ENCODE peak calls at places on chromosomes 2 and 18, in four cellular contexts. A is K562, K is GM12878, E is HepG2. G is an unnamed sample. For H3K4me1, the result is how much of the 10 kb centered on the place peaks cover.

GRCh38 chr2:207839575-207839974 is 69.9 kb upstream of the FZD5 start:
- DNase-seq in K (no peak), E (no peak), A (no peak), G (no peak)

GRCh38 chr2:231124833-231125232 is at the start of gene HTR2B:
- DNase-seq in A (no peak), E (no peak), K (no peak), G (peak)

GRCh38 chr2:169190197-169190775 is 120.9 kb downstream of the DHRS9 start:
- DNase-seq in E (no peak), A (peak), K (no peak), G (no peak)

GRCh38 chr18:62877448-62878221 is 162.3 kb downstream of the PHLPP1 start:
- DNase-seq in K (no peak), A (no peak), E (peak), G (no peak)

GRCh38 chr2:3094318-3094717 is 283.3 kb downstream of the EIPR1 start:
- DNase-seq in A (no peak), E (no peak), K (no peak), G (no peak)

GRCh38 chr2:31136732-31137131 is 1.5 kb downstream of the GALNT14 start:
- DNase-seq in A (no peak), K (no peak), E (no peak), G (no peak)

GRCh38 chr2:231604101-231604684 is 11.5 kb downstream of the TEX44 start:
- DNase-seq in K (no peak), E (peak), A (peak), G (no peak)

GRCh38 chr18:8406486-8407250 is 202.6 kb upstream of the RAB12 start:
- DNase-seq in A (no peak), E (no peak), K (no peak), G (no peak)

GRCh38 chr2:479031-479430 is 191.1 kb upstream of the ALKAL2 start:
- DNase-seq in E (no peak), K (no peak), A (no peak), G (no peak)

GRCh38 chr2:84217446-84217845 is 241.6 kb downstream of the SUCLG1 start:
- DNase-seq in K (no peak), E (no peak), A (no peak), G (no peak)

GRCh38 chr2:84223191-84223590 is 235.9 kb downstream of the SUCLG1 start:
- DNase-seq in A (no peak), E (no peak), K (no peak), G (no peak)
- TF ChIP-seq POLR2AphosphoS2 in A (no peak), E (no peak), K (no peak), G (no peak)

DNA sequence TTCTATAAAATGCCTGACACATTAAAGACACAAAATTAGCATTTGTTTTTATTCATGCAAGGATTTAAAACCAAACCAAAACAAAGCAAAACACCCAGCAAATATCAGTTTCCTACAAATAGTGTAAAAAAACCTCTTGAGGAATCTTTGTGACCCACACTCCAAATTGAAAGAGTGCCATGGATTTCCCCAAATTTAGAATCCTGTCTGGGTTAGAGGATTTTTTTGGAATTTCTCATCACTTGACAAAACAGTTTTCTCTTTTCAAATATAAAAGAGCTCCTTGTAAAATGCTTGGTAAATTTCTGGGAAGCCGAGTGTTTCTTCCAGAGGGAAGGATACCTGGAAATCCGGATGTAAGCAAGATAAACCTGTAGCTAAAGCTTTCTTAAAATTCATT is 1.7 kb upstream of the FN1 start:
- DNase-seq in K (no peak), E (no peak), A (no peak), G (no peak)
- H3K4me1 ChIP-seq in K (under half), E (half or more), A (under half), G (under half)

GRCh38 chr2:179788104-179788503 is 73.3 kb downstream of the ZNF385B start:
- DNase-seq in K (no peak), A (no peak), E (no peak), G (no peak)
- TF ChIP-seq POLR2AphosphoS2 in K (no peak), A (no peak), E (no peak), G (no peak)

GRCh38 chr2:222283634-222284033 is 15.2 kb downstream of the PAX3 start:
- DNase-seq in K (no peak), E (no peak), A (no peak), G (no peak)
- H3K4me1 ChIP-seq in K (under half), E (under half), A (under half), G (under half)

DNA sequence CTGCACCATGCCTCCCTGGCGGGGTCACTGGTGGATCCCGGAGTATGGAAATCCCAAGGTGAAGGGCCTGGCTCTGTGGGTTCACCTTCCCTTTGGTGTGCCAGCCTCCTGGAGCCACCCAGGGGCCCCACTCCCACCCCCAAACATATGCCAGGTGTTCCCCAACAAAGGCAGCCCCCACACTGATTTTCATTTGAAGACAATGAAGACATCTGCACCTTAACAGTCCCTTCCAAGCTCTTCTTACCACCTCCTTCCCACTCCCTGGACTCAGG is 11.7 kb downstream of the BIN1 start:
- DNase-seq in K (no peak), A (no peak), E (no peak), G (no peak)
- TF ChIP-seq POLR2AphosphoS2 in K (no peak), A (no peak), E (no peak), G (no peak)

DNA sequence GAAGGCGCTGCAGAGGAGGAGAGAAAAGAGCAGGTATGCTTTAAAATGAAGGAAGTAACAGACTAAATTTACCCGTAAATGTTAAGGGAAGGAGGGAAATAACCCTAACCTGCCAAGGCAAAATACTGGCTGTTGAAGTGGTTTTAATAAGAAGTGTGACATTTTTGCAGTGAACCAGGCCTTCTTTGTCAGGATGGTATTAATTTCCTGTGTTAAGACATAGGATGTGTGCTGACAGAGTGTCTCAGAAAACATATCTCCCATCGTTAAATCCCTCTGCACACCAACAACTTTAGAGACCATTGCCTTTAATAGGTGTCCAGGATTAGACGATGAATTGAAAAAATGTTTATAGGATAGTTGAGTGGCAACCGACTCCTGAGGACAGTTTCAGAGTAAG is 9.9 kb downstream of the TTC39C start:
- DNase-seq in K (no peak), A (no peak), E (no peak), G (no peak)
- H3K4me1 ChIP-seq in K (under half), A (under half), E (under half), G (under half)

GRCh38 chr2:173880561-173880960 is 84.6 kb downstream of the SP3 start:
- DNase-seq in K (no peak), E (no peak), A (no peak), G (no peak)

GRCh38 chr2:173881886-173882285 is 83.3 kb downstream of the SP3 start:
- DNase-seq in A (no peak), E (no peak), K (no peak), G (no peak)

GRCh38 chr2:173886613-173887012 is 78.6 kb downstream of the SP3 start:
- DNase-seq in E (no peak), K (no peak), A (no peak), G (no peak)

GRCh38 chr2:173881466-173881865 is 83.7 kb downstream of the SP3 start:
- DNase-seq in K (no peak), A (no peak), E (no peak), G (no peak)

GRCh38 chr2:173884403-173884802 is 80.8 kb downstream of the SP3 start:
- DNase-seq in A (peak), K (no peak), E (peak), G (no peak)
- TF ChIP-seq POLR2AphosphoS2 in A (no peak), K (no peak), E (no peak), G (no peak)

G was measured in A549.